ENCODE peak calls at places on chromosomes 6 and 20, in six cellular contexts. Q is K562, L is stomach, H is A549, J is H1, C is lower leg skin. A is an unnamed sample.

GRCh38 chr6:6005467-6006427 is 978 bp downstream of the NRN1 start:
- DNase-seq in Q (no peak), L (no peak), H (no peak), J (no peak), C (no peak), A (no peak)

GRCh38 chr6:125871365-125871764 is 80.6 kb downstream of the NCOA7 start:
- DNase-seq in Q (no peak), L (no peak), H (no peak), J (no peak), C (no peak), A (no peak)

GRCh38 chr6:163764565-163764964 is 350.0 kb downstream of the QKI start:
- DNase-seq in Q (no peak), L (no peak), H (no peak), J (no peak), C (no peak), A (no peak)

GRCh38 chr6:151675746-151676459 is 131.6 kb upstream of the ESR1 start:
- DNase-seq in Q (peak), L (peak), H (peak), J (peak), C (no peak), A (peak)

GRCh38 chr6:121434037-121434770 is 1.2 kb upstream of the GJA1 start:
- DNase-seq in Q (no peak), L (no peak), H (peak), J (no peak), C (no peak), A (no peak)

GRCh38 chr20:23155141-23155590 is 69.0 kb upstream of the CD93 start:
- DNase-seq in Q (peak), L (no peak), H (no peak), J (peak), C (no peak), A (no peak)

GRCh38 chr6:137827977-137828815 is 38.9 kb upstream of the TNFAIP3 start:
- DNase-seq in Q (no peak), L (no peak), H (no peak), J (no peak), C (no peak), A (no peak)

GRCh38 chr6:111984081-111984480 is 69.8 kb upstream of the CCN6 start:
- DNase-seq in Q (no peak), L (no peak), H (no peak), J (no peak), C (no peak), A (no peak)

GRCh38 chr6:82589509-82590206 is 226.0 kb downstream of the TPBG start:
- DNase-seq in Q (peak), L (no peak), H (peak), J (peak), C (no peak), A (peak)

GRCh38 chr6:158405933-158406332 is 93.7 kb downstream of the TULP4 start:
- DNase-seq in Q (no peak), L (no peak), H (no peak), J (no peak), C (no peak), A (no peak)

GRCh38 chr6:129890164-129890563 is 29.0 kb upstream of the TMEM244 start:
- DNase-seq in Q (peak), L (no peak), H (no peak), J (no peak), C (no peak), A (no peak)

GRCh38 chr20:57663681-57664451 is 43.6 kb upstream of the ZBP1 start:
- DNase-seq in Q (no peak), L (no peak), H (no peak), J (no peak), C (peak), A (no peak)

GRCh38 chr6:14066782-14067406 is 50.7 kb upstream of the CD83 start:
- DNase-seq in Q (peak), L (no peak), H (peak), J (no peak), C (no peak), A (peak)

GRCh38 chr6:90028080-90028778 is 134.0 kb downstream of the GJA10 start:
- DNase-seq in Q (no peak), L (no peak), H (no peak), J (no peak), C (no peak), A (no peak)

GRCh38 chr20:44395183-44395962 is 39.9 kb downstream of the HNF4A start:
- DNase-seq in Q (no peak), L (no peak), H (no peak), J (no peak), C (no peak), A (no peak)

GRCh38 chr20:58070664-58071499 is 157.6 kb downstream of the ANKRD60 start:
- DNase-seq in Q (no peak), L (no peak), H (no peak), J (peak), C (peak), A (no peak)

GRCh38 chr20:23305098-23305497 is 45.5 kb upstream of the NXT1 start:
- DNase-seq in Q (no peak), L (no peak), H (no peak), J (no peak), C (no peak), A (no peak)

GRCh38 chr6:134315974-134316391 is 1.9 kb downstream of the SGK1 start:
- DNase-seq in Q (peak), L (no peak), H (no peak), J (no peak), C (no peak), A (no peak)
- TF ChIP-seq POLR2A in Q (no peak), L (no peak), H (no peak), J (no peak), C (no peak), A (no peak)

DNA sequence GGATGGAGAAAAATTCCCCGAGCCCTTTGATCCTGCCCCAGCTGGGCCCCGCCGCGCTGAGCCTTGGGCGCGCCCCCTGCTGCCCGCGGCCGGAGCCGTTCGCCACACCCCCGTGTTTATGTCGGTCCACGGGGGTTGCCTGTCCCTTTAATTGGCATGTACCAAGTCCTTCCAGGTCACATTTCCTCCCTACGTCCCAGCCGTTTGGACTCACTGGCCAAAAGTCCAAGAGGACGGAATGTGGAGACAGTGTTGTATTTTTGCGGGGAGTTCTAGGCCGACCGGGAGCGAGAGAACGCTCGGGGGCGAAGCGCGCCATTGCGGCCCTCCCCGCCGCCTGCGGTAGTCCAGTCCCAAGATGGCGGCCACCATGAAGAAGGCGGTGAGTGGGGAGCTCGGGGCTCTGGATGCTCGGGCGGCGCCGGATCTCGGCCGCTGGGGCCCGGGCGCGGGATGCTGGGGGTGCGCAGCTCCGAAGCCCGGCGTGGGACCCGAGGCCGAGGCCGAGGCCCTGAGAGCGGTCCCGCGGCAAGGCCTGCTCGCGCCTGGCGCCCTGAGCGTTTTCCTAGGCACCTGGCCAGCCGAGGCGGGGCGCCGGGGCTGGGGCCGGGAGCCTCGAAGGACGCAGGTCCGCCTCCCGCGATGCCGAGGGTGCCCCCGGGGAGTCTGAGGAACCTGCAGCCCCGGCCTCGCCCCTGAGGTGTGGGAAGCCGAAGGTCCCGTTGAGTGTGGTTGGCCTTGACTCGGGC is at the start of gene PFDN4:
- DNase-seq in Q (peak), L (peak), H (peak), J (peak), C (peak), A (peak)
- TF ChIP-seq POLR2A in Q (peak), L (no peak), H (peak), J (peak), C (no peak), A (peak)

DNA sequence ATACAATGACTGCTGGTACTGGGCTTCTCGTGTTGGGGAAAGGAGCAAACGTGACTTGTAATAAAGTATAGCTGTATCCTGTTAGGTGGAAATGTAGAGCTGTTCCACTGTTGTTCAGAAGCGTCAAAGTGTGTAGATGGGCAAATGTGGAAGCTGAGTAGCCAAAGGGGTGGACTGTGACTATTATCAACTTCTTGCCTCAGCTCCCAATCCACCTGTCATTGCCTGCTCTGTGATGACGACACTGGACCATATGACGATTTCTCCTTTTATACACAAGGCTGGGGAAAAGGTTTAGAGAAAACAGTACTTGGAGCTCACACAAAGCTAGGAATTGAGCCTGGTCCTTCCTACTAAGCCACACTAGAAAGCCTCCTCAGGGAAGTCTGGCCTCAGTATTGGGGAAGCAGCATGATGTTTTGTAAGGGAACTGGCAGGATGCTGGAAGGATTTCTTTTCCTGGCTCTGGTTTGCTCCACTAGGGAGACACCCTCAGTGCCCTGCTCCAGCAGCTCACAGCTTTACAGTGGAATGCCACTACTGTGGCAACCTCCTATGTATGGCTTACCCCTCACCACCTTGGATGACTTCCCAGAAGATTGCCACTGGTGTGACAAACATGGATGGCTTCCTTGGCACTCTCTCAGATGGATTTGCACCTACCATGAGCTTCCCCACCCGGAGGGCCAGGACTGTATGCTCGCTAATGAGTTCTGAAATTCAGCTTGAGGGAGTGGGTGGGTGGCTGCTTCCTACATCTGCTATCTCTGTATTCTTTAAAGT is 20.0 kb downstream of the CD164 start:
- DNase-seq in Q (no peak), L (no peak), H (no peak), J (no peak), C (no peak), A (no peak)
- TF ChIP-seq POLR2A in Q (no peak), L (no peak), H (no peak), J (no peak), C (no peak), A (no peak)

DNA sequence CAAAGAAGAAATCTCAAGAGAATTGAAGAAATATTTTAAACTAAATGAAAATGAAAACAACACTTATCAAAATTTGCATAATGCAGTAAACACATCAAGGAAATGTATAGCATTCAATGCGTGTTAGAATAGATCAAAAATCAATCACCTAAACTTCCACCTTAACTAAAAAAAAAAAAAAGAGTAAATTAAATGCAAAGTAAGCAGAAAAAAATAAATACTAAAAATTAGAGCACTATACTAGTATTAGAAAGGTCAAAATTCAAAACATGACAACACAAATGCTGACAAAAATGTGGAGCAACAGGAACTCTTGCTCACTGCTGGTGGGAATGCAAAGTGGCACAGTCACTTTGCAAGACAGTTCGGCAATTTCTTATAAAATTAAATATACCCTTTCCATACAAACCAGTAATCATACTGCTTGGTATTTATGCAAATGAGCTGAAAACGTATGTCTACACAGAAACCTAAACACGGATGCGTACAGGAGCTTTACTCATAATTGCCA is 103.8 kb downstream of the KIF16B start:
- DNase-seq in Q (no peak), L (no peak), H (no peak), J (no peak), C (no peak), A (no peak)
- TF ChIP-seq POLR2A in Q (no peak), L (no peak), H (no peak), J (no peak), C (no peak), A (no peak)

DNA sequence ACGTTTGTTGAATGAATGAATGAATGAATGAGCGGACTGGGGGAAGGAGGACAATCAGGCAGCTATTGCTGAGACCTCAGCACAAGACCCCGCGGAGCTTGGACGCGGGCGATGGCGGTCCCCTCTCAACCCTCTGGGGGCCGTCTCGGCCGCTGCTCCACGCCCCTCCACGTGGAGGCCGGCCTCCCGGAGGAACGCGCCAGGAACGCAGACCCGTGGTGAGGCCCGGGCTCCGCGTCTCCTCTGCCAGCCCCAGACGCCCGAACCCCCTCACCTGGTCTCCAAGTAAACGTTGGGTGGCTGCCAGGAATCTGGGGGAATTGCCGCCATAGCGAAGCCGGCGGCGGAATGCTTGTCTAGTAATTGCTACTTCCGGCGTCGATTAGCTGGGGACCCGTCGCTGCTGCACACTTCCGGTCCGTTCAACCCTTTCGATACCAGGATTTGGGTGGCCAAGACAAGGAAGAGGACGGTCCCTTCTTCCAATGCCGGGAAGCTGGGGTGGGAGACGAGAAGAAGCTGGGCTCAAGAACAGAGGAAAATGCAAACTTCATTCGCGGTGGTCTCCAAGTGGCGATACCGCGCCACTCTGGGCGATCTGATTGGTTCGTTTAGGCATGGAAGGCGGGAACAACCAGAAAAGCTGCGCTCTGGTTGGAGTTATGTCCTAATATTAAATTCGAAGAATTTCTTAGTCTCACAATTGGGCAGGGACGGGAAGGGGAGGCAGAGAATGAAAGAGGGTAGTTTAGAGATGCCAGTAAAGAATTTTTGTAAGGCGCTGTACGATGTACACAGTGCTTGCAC is at the start of gene PPIL1:
- DNase-seq in Q (peak), L (peak), H (peak), J (peak), C (peak), A (peak)
- TF ChIP-seq POLR2A in Q (peak), L (no peak), H (peak), J (peak), C (no peak), A (peak)

GRCh38 chr20:35451295-35451694 is 4.1 kb upstream of the CEP250 start:
- DNase-seq in Q (no peak), L (no peak), H (no peak), J (no peak), C (no peak), A (no peak)

GRCh38 chr20:35453647-35454046 is 1.8 kb upstream of the CEP250 start:
- DNase-seq in Q (no peak), L (no peak), H (no peak), J (no peak), C (no peak), A (no peak)

GRCh38 chr20:35458388-35458787 is 3.0 kb downstream of the CEP250 start:
- DNase-seq in Q (no peak), L (no peak), H (no peak), J (no peak), C (no peak), A (no peak)

DNA sequence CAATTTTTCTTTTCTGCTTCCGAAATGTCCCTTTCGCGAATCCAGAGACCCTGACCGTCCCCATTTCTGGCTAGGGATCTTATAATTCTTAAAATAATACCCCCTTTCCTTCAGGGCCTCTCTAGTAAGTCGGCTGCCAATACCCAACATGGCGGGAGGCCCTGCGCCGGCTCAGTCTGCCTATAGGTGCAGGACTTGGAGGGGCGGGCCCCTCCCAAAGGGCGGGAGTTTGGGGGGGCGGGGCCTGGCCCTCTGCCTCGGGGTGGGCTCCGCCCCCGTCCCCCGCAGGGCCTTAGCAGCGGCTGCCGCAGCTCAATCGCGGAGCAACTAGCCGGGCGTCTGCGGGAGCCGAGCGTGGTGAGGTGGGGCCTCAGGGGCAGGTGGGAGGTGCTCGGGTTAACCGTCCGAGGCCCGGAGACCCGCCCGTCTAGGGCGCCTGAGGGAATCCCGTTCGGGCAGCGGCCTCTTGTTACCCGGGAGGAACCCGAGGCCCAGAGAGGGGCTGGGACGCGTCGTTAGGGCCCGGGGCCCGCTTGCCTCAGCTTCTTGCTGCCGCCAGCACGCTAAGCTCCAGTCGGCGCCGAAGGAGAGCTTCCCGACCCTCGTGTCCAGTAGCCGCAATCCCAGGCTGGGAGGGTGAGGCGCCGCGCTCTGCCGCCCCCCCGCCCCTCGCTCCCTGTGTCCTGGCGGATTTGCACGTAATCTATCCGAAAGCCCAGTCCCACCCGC is at the start of gene CEP250:
- DNase-seq in Q (peak), L (peak), H (peak), J (peak), C (peak), A (peak)
- TF ChIP-seq POLR2A in Q (peak), L (no peak), H (peak), J (peak), C (no peak), A (peak)

DNA sequence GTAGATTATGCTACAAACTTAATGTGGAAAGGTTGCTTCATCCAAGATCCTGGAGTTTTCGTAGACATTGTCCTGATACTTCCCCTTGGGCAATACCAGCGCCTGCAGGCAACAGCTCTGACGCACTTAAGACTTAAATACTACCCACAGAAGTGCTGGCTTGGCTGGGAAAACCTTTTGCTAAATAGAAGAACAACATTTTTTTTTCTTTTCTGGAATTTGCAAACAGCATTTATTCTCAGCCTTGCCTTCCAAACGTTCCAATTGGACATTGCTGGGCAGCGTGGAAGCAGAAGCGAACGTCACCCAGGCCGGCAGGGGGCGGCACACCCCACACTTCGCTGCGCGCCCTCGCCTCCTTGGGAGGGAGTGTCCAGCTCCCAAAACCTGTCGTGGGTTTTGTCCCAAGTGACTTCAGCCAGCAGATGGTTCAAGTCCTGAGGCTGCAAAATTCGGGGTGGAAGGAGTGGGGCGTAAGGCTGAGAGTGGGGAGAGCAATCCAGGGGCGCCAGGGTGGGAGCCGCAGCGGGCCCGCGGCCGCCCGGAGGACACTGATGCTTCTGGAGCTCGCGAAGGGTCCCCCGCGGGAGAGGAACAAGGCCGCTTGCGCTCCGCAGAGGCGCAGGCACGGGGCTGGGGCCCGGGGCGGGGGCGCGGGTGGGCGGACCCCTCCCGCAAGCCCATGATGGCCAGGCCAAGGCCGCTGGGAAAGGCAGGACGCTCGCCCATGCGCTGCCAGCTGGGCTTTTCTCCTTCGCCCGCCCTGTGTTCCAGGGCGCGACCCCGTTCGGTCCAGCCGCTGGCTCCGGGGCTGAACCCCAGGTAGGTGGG is 60.8 kb upstream of the MAP3K4 start:
- DNase-seq in Q (peak), L (peak), H (peak), J (peak), C (peak), A (peak)
- TF ChIP-seq POLR2A in Q (no peak), L (no peak), H (no peak), J (no peak), C (no peak), A (no peak)

GRCh38 chr6:104955927-104956662 is 812 bp upstream of the LIN28B start:
- DNase-seq in Q (peak), L (no peak), H (peak), J (peak), C (no peak), A (no peak)
- TF ChIP-seq POLR2A in Q (peak), L (no peak), H (peak), J (peak), C (no peak), A (no peak)

GRCh38 chr20:32483351-32484220 is 101.5 kb downstream of the NOL4L start:
- DNase-seq in Q (no peak), L (peak), H (peak), J (peak), C (peak), A (peak)

GRCh38 chr20:32484221-32485125 is 100.7 kb downstream of the NOL4L start:
- DNase-seq in Q (no peak), L (peak), H (peak), J (peak), C (no peak), A (no peak)

GRCh38 chr20:32480361-32481199 is 104.6 kb downstream of the NOL4L start:
- DNase-seq in Q (no peak), L (no peak), H (no peak), J (no peak), C (no peak), A (no peak)

GRCh38 chr20:32481311-32482103 is 103.6 kb downstream of the NOL4L start:
- DNase-seq in Q (no peak), L (no peak), H (no peak), J (no peak), C (no peak), A (no peak)

GRCh38 chr20:32482251-32483220 is 102.6 kb downstream of the NOL4L start:
- DNase-seq in Q (no peak), L (peak), H (no peak), J (peak), C (no peak), A (no peak)
- TF ChIP-seq POLR2A in Q (no peak), L (no peak), H (no peak), J (no peak), C (no peak), A (no peak)